ENCODE peak calls at places on chromosomes 16 and 17, in six cellular contexts. C is stimulated activated CD4-positive, alpha-beta T cell treated with anti-CD3 and anti-CD28 coated beads, Interleukin-1b, Interleukin-23, amount 100 ng/mL, for 4 hours; X is transverse colon; R is OCI-M1; I is PC-9; L is WERI-Rb-1. G is an unnamed sample.

GRCh38 chr16:15971435-15971805 is 22.0 kb downstream of the ABCC1 start:
- DNase-seq in L (no peak), I (no peak), R (no peak), X (no peak), C (no peak), G (no peak)

GRCh38 chr16:66695935-66696668 is 441 bp downstream of the CMTM4 start:
- DNase-seq in I (peak), C (no peak), R (no peak), X (peak), L (peak), G (peak)

GRCh38 chr17:82267575-82268379 is 5.7 kb downstream of the CSNK1D start:
- DNase-seq in I (peak), L (no peak), R (no peak), C (no peak), X (peak), G (peak)

GRCh38 chr17:45048795-45049563 is 2.5 kb downstream of the DCAKD start:
- DNase-seq in X (no peak), R (no peak), I (no peak), C (no peak), L (no peak), G (no peak)

GRCh38 chr17:35449371-35449931 is 885 bp upstream of the SLFN13 start:
- DNase-seq in X (peak), C (no peak), L (no peak), R (no peak), I (no peak), G (no peak)

GRCh38 chr16:22721497-22722100 is 92.4 kb upstream of the HS3ST2 start:
- DNase-seq in I (no peak), R (no peak), L (no peak), X (no peak), C (no peak), G (no peak)

GRCh38 chr16:84548971-84549844 is 44.7 kb upstream of the MEAK7 start:
- DNase-seq in I (no peak), L (no peak), X (no peak), C (peak), R (peak), G (no peak)

GRCh38 chr17:43706235-43706634 is 44.5 kb upstream of the MEOX1 start:
- DNase-seq in C (no peak), R (no peak), I (no peak), L (no peak), X (no peak), G (no peak)

GRCh38 chr17:1108810-1109605 is 70.8 kb downstream of the ABR start:
- DNase-seq in C (peak), I (peak), L (peak), X (peak), R (peak), G (no peak)

GRCh38 chr17:46741122-46741725 is 77.3 kb downstream of the WNT3 start:
- DNase-seq in R (no peak), X (no peak), L (no peak), I (no peak), C (no peak), G (no peak)

GRCh38 chr17:68346448-68346847 is 55.2 kb downstream of the ARSG start:
- DNase-seq in L (no peak), C (peak), R (no peak), X (peak), I (no peak), G (no peak)

GRCh38 chr16:11080327-11080967 is 136.1 kb downstream of the CLEC16A start:
- DNase-seq in C (no peak), I (no peak), X (no peak), L (peak), R (no peak), G (no peak)

GRCh38 chr16:11497329-11497805 is 89.4 kb downstream of the LITAF start:
- DNase-seq in R (no peak), X (peak), I (peak), L (peak), C (no peak), G (no peak)

GRCh38 chr16:27851586-27851985 is 211.9 kb downstream of the GSG1L start:
- DNase-seq in I (no peak), L (no peak), X (no peak), R (no peak), C (no peak), G (no peak)

GRCh38 chr17:30477758-30478115 is 529 bp downstream of the GOSR1 start:
- DNase-seq in I (no peak), X (no peak), C (no peak), L (no peak), R (peak), G (no peak)

GRCh38 chr16:367333-367903 is 2.9 kb downstream of the MRPL28 start:
- DNase-seq in L (no peak), C (no peak), X (no peak), R (no peak), I (no peak), G (no peak)

G was measured in K562.